ENCODE peak calls at places on chromosomes 11 and 22, in nine cellular contexts. Z is NCI-H1105; Y is T-helper 9 cell; L is COR-L47; T is heart right ventricle; H is NCI-H2171; W is ecto neural progenitor cell; K is stimulated activated CD8-positive, alpha-beta memory T cell treated with anti-CD3 and anti-CD28 coated beads, Interleukin-2, amount 100 ng/mL, for 1 hour; J is activated CD4-positive, alpha-beta T cell treated with anti-CD3 and anti-CD28 coated beads for 48 hours. Q is an unnamed sample.

GRCh38 chr22:49660321-49660720 is 167.4 kb downstream of the BRD1 start:
- DNase-seq in Z (no peak), K (no peak), Y (no peak), H (no peak), L (no peak), T (no peak), W (no peak), J (no peak), Q (no peak)

GRCh38 chr11:36041988-36042606 is 98.2 kb downstream of the LDLRAD3 start:
- DNase-seq in H (no peak), L (no peak), K (no peak), T (no peak), W (no peak), J (no peak), Y (no peak), Z (no peak), Q (peak; percentile 8)

GRCh38 chr11:45933131-45933821 is 10.8 kb downstream of the LARGE2 start:
- DNase-seq in K (no peak), Z (no peak), J (no peak), T (no peak), Y (no peak), W (no peak), L (no peak), H (no peak), Q (no peak)

GRCh38 chr11:35579557-35580396 is 38.5 kb upstream of the FJX1 start:
- DNase-seq in Y (no peak), W (no peak), H (no peak), J (no peak), T (no peak), L (no peak), Z (no peak), K (no peak), Q (peak; percentile 82)

GRCh38 chr11:78957481-78958245 is 383.0 kb upstream of the NARS2 start:
- DNase-seq in T (no peak), J (no peak), L (no peak), Z (no peak), K (no peak), H (no peak), W (no peak), Y (no peak), Q (no peak)

GRCh38 chr11:129249923-129250322 is 57.8 kb upstream of the ARHGAP32 start:
- DNase-seq in Z (no peak), W (no peak), L (no peak), T (no peak), H (no peak), K (no peak), Y (no peak), J (no peak), Q (no peak)

GRCh38 chr11:830295-831131 is 2.2 kb upstream of the CD151 start:
- DNase-seq in K (peak; percentile 50), Z (peak; percentile 86), J (peak; percentile 71), L (peak; percentile 79), W (peak; percentile 91), H (peak; percentile 66), Y (peak; percentile 46), T (peak; percentile 84), Q (no peak)

GRCh38 chr22:29030618-29031235 is 30.9 kb downstream of the C22orf31 start:
- DNase-seq in J (no peak), T (peak; percentile 71), Z (peak; percentile 77), K (no peak), W (peak; percentile 84), Y (no peak), H (no peak), L (peak; percentile 63), Q (peak; percentile 75)

GRCh38 chr11:31932879-31933278 is 121.8 kb upstream of the PAX6 start:
- DNase-seq in J (no peak), H (no peak), K (no peak), L (no peak), T (no peak), Y (no peak), W (no peak), Z (no peak), Q (no peak)

GRCh38 chr11:36292311-36292722 is 3.1 kb upstream of the COMMD9 start:
- DNase-seq in K (no peak), J (no peak), L (no peak), T (no peak), Z (peak; percentile 1), W (no peak), H (peak; percentile 35), Y (no peak), Q (peak; percentile 35)

GRCh38 chr11:112928136-112928535 is 33.1 kb upstream of the NCAM1 start:
- DNase-seq in L (no peak), Y (no peak), T (no peak), Z (no peak), W (no peak), K (no peak), H (no peak), J (no peak), Q (no peak)

GRCh38 chr11:18650859-18651557 is 16.9 kb upstream of the SPTY2D1 start:
- DNase-seq in L (peak; percentile 20), Y (peak; percentile 18), Z (peak; percentile 0), J (peak; percentile 60), K (no peak), H (no peak), T (no peak), W (peak; percentile 49), Q (peak; percentile 80)

GRCh38 chr11:64186205-64187165 is 514 bp downstream of the STIP1 start:
- DNase-seq in H (no peak), W (no peak), K (no peak), J (peak; percentile 59), Y (no peak), Z (no peak), T (no peak), L (no peak), Q (no peak)

Q was measured in A549.